ENCODE peak calls at places on chromosomes 7 and 10, in eight cellular contexts. One of them, this sample, is unnamed.

GRCh38 chr10:60237977-60238376 is 151.7 kb downstream of the ANK3 start:
- DNase-seq in heart left ventricle: no peak
- DNase-seq in fibroblast of lung: peak
- DNase-seq in brain microvascular endothelial cell: peak
- DNase-seq in right lobe of liver: no peak
- DNase-seq in CD4-positive, alpha-beta memory T cell: no peak
- DNase-seq in SJSA1: no peak
- DNase-seq in body of pancreas: no peak
- DNase-seq in this sample: no peak

GRCh38 chr10:73889014-73889413 is 14.7 kb upstream of the CAMK2G start:
- DNase-seq in heart left ventricle: peak
- DNase-seq in fibroblast of lung: peak
- DNase-seq in brain microvascular endothelial cell: peak
- DNase-seq in right lobe of liver: no peak
- DNase-seq in CD4-positive, alpha-beta memory T cell: no peak
- DNase-seq in SJSA1: peak
- DNase-seq in body of pancreas: peak
- DNase-seq in this sample: no peak

GRCh38 chr7:96654630-96655188 is 54.9 kb downstream of the SEM1 start:
- DNase-seq in heart left ventricle: no peak
- DNase-seq in fibroblast of lung: no peak
- DNase-seq in brain microvascular endothelial cell: no peak
- DNase-seq in right lobe of liver: no peak
- DNase-seq in CD4-positive, alpha-beta memory T cell: no peak
- DNase-seq in SJSA1: no peak
- DNase-seq in body of pancreas: peak
- DNase-seq in this sample: no peak

GRCh38 chr7:158919686-158920085 is 63.3 kb downstream of the DYNC2I1 start:
- DNase-seq in heart left ventricle: no peak
- DNase-seq in fibroblast of lung: no peak
- DNase-seq in brain microvascular endothelial cell: no peak
- DNase-seq in right lobe of liver: no peak
- DNase-seq in CD4-positive, alpha-beta memory T cell: no peak
- DNase-seq in SJSA1: no peak
- DNase-seq in body of pancreas: no peak
- DNase-seq in this sample: no peak

GRCh38 chr7:8125680-8126444 is 136.1 kb downstream of the ICA1 start:
- DNase-seq in heart left ventricle: no peak
- DNase-seq in fibroblast of lung: no peak
- DNase-seq in brain microvascular endothelial cell: no peak
- DNase-seq in right lobe of liver: no peak
- DNase-seq in CD4-positive, alpha-beta memory T cell: peak
- DNase-seq in SJSA1: no peak
- DNase-seq in body of pancreas: no peak
- DNase-seq in this sample: no peak

GRCh38 chr10:91805110-91805825 is 7.0 kb downstream of the TNKS2 start:
- DNase-seq in heart left ventricle: no peak
- DNase-seq in fibroblast of lung: no peak
- DNase-seq in brain microvascular endothelial cell: no peak
- DNase-seq in right lobe of liver: no peak
- DNase-seq in CD4-positive, alpha-beta memory T cell: no peak
- DNase-seq in SJSA1: no peak
- DNase-seq in body of pancreas: no peak
- DNase-seq in this sample: no peak

GRCh38 chr10:62738916-62739315 is 65.6 kb upstream of the ADO start:
- DNase-seq in heart left ventricle: no peak
- DNase-seq in fibroblast of lung: peak
- DNase-seq in brain microvascular endothelial cell: peak
- DNase-seq in right lobe of liver: no peak
- DNase-seq in CD4-positive, alpha-beta memory T cell: no peak
- DNase-seq in SJSA1: no peak
- DNase-seq in body of pancreas: no peak
- DNase-seq in this sample: no peak

GRCh38 chr10:1162481-1163203 is 106.5 kb downstream of the WDR37 start:
- DNase-seq in heart left ventricle: no peak
- DNase-seq in fibroblast of lung: no peak
- DNase-seq in brain microvascular endothelial cell: no peak
- DNase-seq in right lobe of liver: no peak
- DNase-seq in CD4-positive, alpha-beta memory T cell: no peak
- DNase-seq in SJSA1: peak
- DNase-seq in body of pancreas: no peak
- DNase-seq in this sample: peak

GRCh38 chr7:36958094-36958718 is 233.9 kb upstream of the AOAH start:
- DNase-seq in heart left ventricle: no peak
- DNase-seq in fibroblast of lung: no peak
- DNase-seq in brain microvascular endothelial cell: no peak
- DNase-seq in right lobe of liver: no peak
- DNase-seq in CD4-positive, alpha-beta memory T cell: no peak
- DNase-seq in SJSA1: no peak
- DNase-seq in body of pancreas: no peak
- DNase-seq in this sample: no peak

GRCh38 chr7:29748286-29749099 is 57.8 kb upstream of the WIPF3 start:
- DNase-seq in heart left ventricle: no peak
- DNase-seq in fibroblast of lung: peak
- DNase-seq in brain microvascular endothelial cell: peak
- DNase-seq in right lobe of liver: no peak
- DNase-seq in CD4-positive, alpha-beta memory T cell: no peak
- DNase-seq in SJSA1: no peak
- DNase-seq in body of pancreas: peak
- DNase-seq in this sample: no peak

GRCh38 chr7:133742709-133743538 is 384.2 kb upstream of the LRGUK start:
- DNase-seq in heart left ventricle: no peak
- DNase-seq in fibroblast of lung: peak
- DNase-seq in brain microvascular endothelial cell: peak
- DNase-seq in right lobe of liver: no peak
- DNase-seq in CD4-positive, alpha-beta memory T cell: no peak
- DNase-seq in SJSA1: no peak
- DNase-seq in body of pancreas: no peak
- DNase-seq in this sample: no peak

GRCh38 chr7:152351168-152351567 is 84.6 kb downstream of the KMT2C start:
- DNase-seq in heart left ventricle: no peak
- DNase-seq in fibroblast of lung: peak
- DNase-seq in brain microvascular endothelial cell: no peak
- DNase-seq in right lobe of liver: no peak
- DNase-seq in CD4-positive, alpha-beta memory T cell: no peak
- DNase-seq in SJSA1: no peak
- DNase-seq in body of pancreas: no peak
- DNase-seq in this sample: no peak

GRCh38 chr7:151181011-151181431 is 6.0 kb downstream of the ASB10 start:
- DNase-seq in heart left ventricle: no peak
- DNase-seq in fibroblast of lung: no peak
- DNase-seq in brain microvascular endothelial cell: no peak
- DNase-seq in right lobe of liver: no peak
- DNase-seq in CD4-positive, alpha-beta memory T cell: no peak
- DNase-seq in SJSA1: peak
- DNase-seq in body of pancreas: peak
- DNase-seq in this sample: no peak

GRCh38 chr7:6015917-6016652 is 7.0 kb downstream of the AIMP2 start:
- DNase-seq in heart left ventricle: peak
- DNase-seq in fibroblast of lung: peak
- DNase-seq in brain microvascular endothelial cell: peak
- DNase-seq in right lobe of liver: peak
- DNase-seq in CD4-positive, alpha-beta memory T cell: no peak
- DNase-seq in SJSA1: no peak
- DNase-seq in body of pancreas: peak
- DNase-seq in this sample: no peak

GRCh38 chr7:11775401-11775800 is 56.6 kb downstream of the THSD7A start:
- DNase-seq in heart left ventricle: no peak
- DNase-seq in fibroblast of lung: no peak
- DNase-seq in brain microvascular endothelial cell: no peak
- DNase-seq in right lobe of liver: no peak
- DNase-seq in CD4-positive, alpha-beta memory T cell: no peak
- DNase-seq in SJSA1: no peak
- DNase-seq in body of pancreas: no peak
- DNase-seq in this sample: no peak

GRCh38 chr10:12690525-12691139 is 310.9 kb downstream of the CCDC3 start:
- DNase-seq in heart left ventricle: no peak
- DNase-seq in fibroblast of lung: peak
- DNase-seq in brain microvascular endothelial cell: no peak
- DNase-seq in right lobe of liver: no peak
- DNase-seq in CD4-positive, alpha-beta memory T cell: no peak
- DNase-seq in SJSA1: no peak
- DNase-seq in body of pancreas: no peak
- DNase-seq in this sample: no peak

GRCh38 chr10:11397077-11397476 is 214.4 kb downstream of the USP6NL start:
- DNase-seq in heart left ventricle: no peak
- DNase-seq in fibroblast of lung: no peak
- DNase-seq in brain microvascular endothelial cell: no peak
- DNase-seq in right lobe of liver: no peak
- DNase-seq in CD4-positive, alpha-beta memory T cell: no peak
- DNase-seq in SJSA1: no peak
- DNase-seq in body of pancreas: no peak
- DNase-seq in this sample: no peak

GRCh38 chr10:69348824-69349541 is 67.7 kb downstream of the TACR2 start:
- DNase-seq in heart left ventricle: peak
- DNase-seq in fibroblast of lung: peak
- DNase-seq in brain microvascular endothelial cell: peak
- DNase-seq in right lobe of liver: no peak
- DNase-seq in CD4-positive, alpha-beta memory T cell: peak
- DNase-seq in SJSA1: no peak
- DNase-seq in body of pancreas: peak
- DNase-seq in this sample: no peak

GRCh38 chr10:114320249-114321116 is 81.4 kb downstream of the VWA2 start:
- DNase-seq in heart left ventricle: peak
- DNase-seq in fibroblast of lung: no peak
- DNase-seq in brain microvascular endothelial cell: no peak
- DNase-seq in right lobe of liver: no peak
- DNase-seq in CD4-positive, alpha-beta memory T cell: no peak
- DNase-seq in SJSA1: no peak
- DNase-seq in body of pancreas: no peak
- DNase-seq in this sample: no peak

GRCh38 chr7:106736508-106737201 is 75.7 kb upstream of the CCDC71L start:
- DNase-seq in heart left ventricle: no peak
- DNase-seq in fibroblast of lung: peak
- DNase-seq in brain microvascular endothelial cell: peak
- DNase-seq in right lobe of liver: no peak
- DNase-seq in CD4-positive, alpha-beta memory T cell: peak
- DNase-seq in SJSA1: no peak
- DNase-seq in body of pancreas: peak
- DNase-seq in this sample: no peak

GRCh38 chr10:6647811-6648526 is 67.9 kb upstream of the PRKCQ start:
- DNase-seq in heart left ventricle: no peak
- DNase-seq in fibroblast of lung: peak
- DNase-seq in brain microvascular endothelial cell: peak
- DNase-seq in right lobe of liver: no peak
- DNase-seq in CD4-positive, alpha-beta memory T cell: peak
- DNase-seq in SJSA1: peak
- DNase-seq in body of pancreas: peak
- DNase-seq in this sample: no peak

DNA sequence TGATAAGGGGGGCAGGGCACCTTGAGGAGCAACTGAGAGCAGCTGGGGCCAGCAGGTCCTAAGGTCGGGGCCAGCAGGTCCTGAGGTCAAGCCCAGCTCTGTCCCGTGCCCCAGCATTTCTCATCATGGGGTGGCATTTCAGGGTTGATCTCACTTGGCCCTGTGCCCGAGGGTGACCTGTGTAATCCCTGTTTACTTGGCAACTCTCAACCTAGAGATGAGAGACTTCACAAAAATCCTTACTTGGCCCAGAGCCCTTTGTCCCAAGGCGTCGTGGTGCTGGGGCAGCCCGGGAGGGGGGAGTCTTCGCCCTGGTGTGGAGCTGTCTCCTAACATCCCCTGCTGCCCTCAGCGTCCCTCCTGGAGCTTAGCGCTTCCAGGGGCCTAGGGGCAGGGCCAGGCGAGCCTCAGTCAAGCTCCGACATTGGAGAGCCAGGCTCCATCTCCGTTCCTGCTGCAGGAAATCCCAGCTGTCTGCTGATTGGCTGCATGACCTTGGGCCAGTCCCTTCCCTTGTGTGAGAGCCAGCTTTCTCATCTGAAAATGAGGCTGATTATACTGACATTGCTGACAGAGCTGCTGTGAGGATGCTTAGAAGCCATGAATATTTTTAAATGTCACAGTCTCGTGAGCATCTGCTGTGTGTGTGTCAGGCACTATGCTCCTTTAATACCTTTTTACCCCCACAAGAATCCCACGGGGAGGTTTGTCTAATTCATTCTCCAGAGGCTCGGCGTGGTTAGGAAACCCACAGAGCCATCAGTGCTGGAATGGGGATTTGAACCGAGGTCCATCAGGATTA is 94.3 kb downstream of the ZMIZ1 start:
- DNase-seq in heart left ventricle: no peak
- DNase-seq in fibroblast of lung: no peak
- DNase-seq in brain microvascular endothelial cell: no peak
- DNase-seq in right lobe of liver: no peak
- DNase-seq in CD4-positive, alpha-beta memory T cell: no peak
- DNase-seq in SJSA1: peak
- DNase-seq in body of pancreas: peak
- DNase-seq in this sample: no peak
- H3K27ac ChIP-seq in heart left ventricle: no peak
- H3K27ac ChIP-seq in fibroblast of lung: peak
- H3K27ac ChIP-seq in brain microvascular endothelial cell: no peak
- H3K27ac ChIP-seq in right lobe of liver: no peak
- H3K27ac ChIP-seq in CD4-positive, alpha-beta memory T cell: no peak
- H3K27ac ChIP-seq in SJSA1: peak
- H3K27ac ChIP-seq in body of pancreas: peak
- H3K27ac ChIP-seq in this sample: peak

GRCh38 chr10:46541017-46541661 is 15.3 kb downstream of the GPRIN2 start:
- DNase-seq in heart left ventricle: peak
- DNase-seq in fibroblast of lung: no peak
- DNase-seq in brain microvascular endothelial cell: no peak
- DNase-seq in right lobe of liver: peak
- DNase-seq in CD4-positive, alpha-beta memory T cell: no peak
- DNase-seq in SJSA1: peak
- DNase-seq in body of pancreas: peak
- DNase-seq in this sample: no peak
- H3K27ac ChIP-seq in heart left ventricle: no peak
- H3K27ac ChIP-seq in fibroblast of lung: no peak
- H3K27ac ChIP-seq in brain microvascular endothelial cell: no peak
- H3K27ac ChIP-seq in right lobe of liver: no peak
- H3K27ac ChIP-seq in CD4-positive, alpha-beta memory T cell: no peak
- H3K27ac ChIP-seq in SJSA1: peak
- H3K27ac ChIP-seq in body of pancreas: peak
- H3K27ac ChIP-seq in this sample: no peak

DNA sequence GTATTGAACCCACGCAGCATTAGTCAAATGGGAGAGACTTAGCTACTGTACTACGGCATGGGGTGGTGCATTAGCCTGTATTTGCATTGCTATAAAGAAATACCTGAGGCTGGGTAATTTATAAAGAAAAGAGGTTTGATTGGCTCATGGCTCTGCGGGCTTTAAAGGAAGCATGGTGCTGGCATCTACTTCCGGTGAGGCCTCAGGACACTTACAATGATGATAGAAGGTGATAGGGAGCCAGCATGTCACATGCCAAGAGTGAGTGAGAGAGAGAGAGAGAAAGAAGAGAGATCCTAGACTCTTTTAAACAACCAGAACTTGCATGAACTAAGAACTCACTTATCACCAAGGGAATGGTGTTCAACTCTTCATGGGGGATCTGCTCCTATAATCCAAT is 27.2 kb upstream of the CREB3L2 start:
- DNase-seq in heart left ventricle: no peak
- DNase-seq in fibroblast of lung: no peak
- DNase-seq in brain microvascular endothelial cell: no peak
- DNase-seq in right lobe of liver: no peak
- DNase-seq in CD4-positive, alpha-beta memory T cell: no peak
- DNase-seq in SJSA1: no peak
- DNase-seq in body of pancreas: no peak
- DNase-seq in this sample: no peak
- H3K27ac ChIP-seq in heart left ventricle: no peak
- H3K27ac ChIP-seq in fibroblast of lung: no peak
- H3K27ac ChIP-seq in brain microvascular endothelial cell: no peak
- H3K27ac ChIP-seq in right lobe of liver: no peak
- H3K27ac ChIP-seq in CD4-positive, alpha-beta memory T cell: no peak
- H3K27ac ChIP-seq in SJSA1: no peak
- H3K27ac ChIP-seq in body of pancreas: no peak
- H3K27ac ChIP-seq in this sample: no peak

GRCh38 chr10:45581497-45582385 is 90.8 kb downstream of the ZFAND4 start:
- DNase-seq in heart left ventricle: no peak
- DNase-seq in fibroblast of lung: peak
- DNase-seq in brain microvascular endothelial cell: no peak
- DNase-seq in right lobe of liver: no peak
- DNase-seq in CD4-positive, alpha-beta memory T cell: no peak
- DNase-seq in SJSA1: no peak
- DNase-seq in body of pancreas: no peak
- DNase-seq in this sample: no peak
- H3K27ac ChIP-seq in heart left ventricle: no peak
- H3K27ac ChIP-seq in fibroblast of lung: no peak
- H3K27ac ChIP-seq in brain microvascular endothelial cell: no peak
- H3K27ac ChIP-seq in right lobe of liver: no peak
- H3K27ac ChIP-seq in CD4-positive, alpha-beta memory T cell: peak
- H3K27ac ChIP-seq in SJSA1: no peak
- H3K27ac ChIP-seq in body of pancreas: peak
- H3K27ac ChIP-seq in this sample: no peak

This sample was measured in vagina.